ENCODE peak calls at places on chromosome 11, in ten cellular contexts. One of them, this sample, is unnamed.

GRCh38 chr11:113926273-113927183 is 21.9 kb downstream of the HTR3B start:
- DNase-seq in fibroblast of mammary gland: peak
- DNase-seq in fibroblast of the conjunctiva: no peak
- DNase-seq in activated CD4-positive, CD25-positive, alpha-beta regulatory T cell: no peak
- DNase-seq in H4: no peak
- DNase-seq in Caki2: no peak
- DNase-seq in caudate nucleus: no peak
- DNase-seq in HuH-7: no peak
- DNase-seq in Ammon's horn: no peak
- DNase-seq in C1 segment of cervical spinal cord: no peak
- DNase-seq in this sample: no peak

GRCh38 chr11:63406458-63406857 is 36.9 kb downstream of the SLC22A9 start:
- DNase-seq in fibroblast of mammary gland: no peak
- DNase-seq in fibroblast of the conjunctiva: no peak
- DNase-seq in activated CD4-positive, CD25-positive, alpha-beta regulatory T cell: no peak
- DNase-seq in H4: no peak
- DNase-seq in Caki2: no peak
- DNase-seq in caudate nucleus: no peak
- DNase-seq in HuH-7: no peak
- DNase-seq in Ammon's horn: no peak
- DNase-seq in C1 segment of cervical spinal cord: no peak
- DNase-seq in this sample: no peak

GRCh38 chr11:1387961-1388762 is 1.6 kb upstream of the BRSK2 start:
- DNase-seq in fibroblast of mammary gland: no peak
- DNase-seq in fibroblast of the conjunctiva: no peak
- DNase-seq in activated CD4-positive, CD25-positive, alpha-beta regulatory T cell: no peak
- DNase-seq in H4: no peak
- DNase-seq in Caki2: no peak
- DNase-seq in caudate nucleus: no peak
- DNase-seq in HuH-7: peak
- DNase-seq in Ammon's horn: no peak
- DNase-seq in C1 segment of cervical spinal cord: no peak
- DNase-seq in this sample: no peak

GRCh38 chr11:133547808-133548494 is 15.7 kb upstream of the OPCML start:
- DNase-seq in fibroblast of mammary gland: no peak
- DNase-seq in fibroblast of the conjunctiva: no peak
- DNase-seq in activated CD4-positive, CD25-positive, alpha-beta regulatory T cell: no peak
- DNase-seq in H4: no peak
- DNase-seq in Caki2: no peak
- DNase-seq in caudate nucleus: no peak
- DNase-seq in HuH-7: no peak
- DNase-seq in Ammon's horn: no peak
- DNase-seq in C1 segment of cervical spinal cord: no peak
- DNase-seq in this sample: no peak

GRCh38 chr11:13040969-13041561 is 31.9 kb downstream of the RASSF10 start:
- DNase-seq in fibroblast of mammary gland: no peak
- DNase-seq in fibroblast of the conjunctiva: no peak
- DNase-seq in activated CD4-positive, CD25-positive, alpha-beta regulatory T cell: no peak
- DNase-seq in H4: no peak
- DNase-seq in Caki2: no peak
- DNase-seq in caudate nucleus: no peak
- DNase-seq in HuH-7: no peak
- DNase-seq in Ammon's horn: no peak
- DNase-seq in C1 segment of cervical spinal cord: no peak
- DNase-seq in this sample: no peak

GRCh38 chr11:102312656-102313055 is 4.6 kb upstream of the BIRC3 start:
- DNase-seq in fibroblast of mammary gland: peak
- DNase-seq in fibroblast of the conjunctiva: no peak
- DNase-seq in activated CD4-positive, CD25-positive, alpha-beta regulatory T cell: no peak
- DNase-seq in H4: no peak
- DNase-seq in Caki2: no peak
- DNase-seq in caudate nucleus: no peak
- DNase-seq in HuH-7: no peak
- DNase-seq in Ammon's horn: no peak
- DNase-seq in C1 segment of cervical spinal cord: no peak
- DNase-seq in this sample: no peak

GRCh38 chr11:99370557-99371200 is 349.9 kb downstream of the CNTN5 start:
- DNase-seq in fibroblast of mammary gland: peak
- DNase-seq in fibroblast of the conjunctiva: peak
- DNase-seq in activated CD4-positive, CD25-positive, alpha-beta regulatory T cell: no peak
- DNase-seq in H4: peak
- DNase-seq in Caki2: peak
- DNase-seq in caudate nucleus: no peak
- DNase-seq in HuH-7: no peak
- DNase-seq in Ammon's horn: peak
- DNase-seq in C1 segment of cervical spinal cord: no peak
- DNase-seq in this sample: no peak

GRCh38 chr11:79331251-79331901 is 109.5 kb downstream of the TENM4 start:
- DNase-seq in fibroblast of mammary gland: no peak
- DNase-seq in fibroblast of the conjunctiva: no peak
- DNase-seq in activated CD4-positive, CD25-positive, alpha-beta regulatory T cell: no peak
- DNase-seq in H4: no peak
- DNase-seq in Caki2: no peak
- DNase-seq in caudate nucleus: no peak
- DNase-seq in HuH-7: no peak
- DNase-seq in Ammon's horn: no peak
- DNase-seq in C1 segment of cervical spinal cord: no peak
- DNase-seq in this sample: no peak

GRCh38 chr11:28833670-28834069 is 725.5 kb downstream of the METTL15 start:
- DNase-seq in fibroblast of mammary gland: peak
- DNase-seq in fibroblast of the conjunctiva: peak
- DNase-seq in activated CD4-positive, CD25-positive, alpha-beta regulatory T cell: no peak
- DNase-seq in H4: peak
- DNase-seq in Caki2: no peak
- DNase-seq in caudate nucleus: no peak
- DNase-seq in HuH-7: no peak
- DNase-seq in Ammon's horn: no peak
- DNase-seq in C1 segment of cervical spinal cord: no peak
- DNase-seq in this sample: no peak

GRCh38 chr11:73383249-73384126 is 7.3 kb downstream of the RELT start:
- DNase-seq in fibroblast of mammary gland: no peak
- DNase-seq in fibroblast of the conjunctiva: no peak
- DNase-seq in activated CD4-positive, CD25-positive, alpha-beta regulatory T cell: no peak
- DNase-seq in H4: no peak
- DNase-seq in Caki2: no peak
- DNase-seq in caudate nucleus: peak
- DNase-seq in HuH-7: no peak
- DNase-seq in Ammon's horn: peak
- DNase-seq in C1 segment of cervical spinal cord: no peak
- DNase-seq in this sample: no peak

GRCh38 chr11:119026970-119027369 is 3.7 kb downstream of the SLC37A4 start:
- DNase-seq in fibroblast of mammary gland: no peak
- DNase-seq in fibroblast of the conjunctiva: no peak
- DNase-seq in activated CD4-positive, CD25-positive, alpha-beta regulatory T cell: no peak
- DNase-seq in H4: no peak
- DNase-seq in Caki2: no peak
- DNase-seq in caudate nucleus: no peak
- DNase-seq in HuH-7: no peak
- DNase-seq in Ammon's horn: no peak
- DNase-seq in C1 segment of cervical spinal cord: no peak
- DNase-seq in this sample: no peak

This sample was measured in mesothelial cell of epicardium.